ENCODE peak calls at places on chromosomes 12 and 14, in six cellular contexts. Y is activated CD4-positive, alpha-beta T cell treated with anti-CD3 and anti-CD28 coated beads for 24 hours; T is germinal center; V is CD8-positive, alpha-beta T cell; B is NCI-H345; D is endothelial cell. F is an unnamed sample.

GRCh38 chr12:107912421-107913004 is 138.0 kb downstream of the ASCL4 start:
- DNase-seq in Y (peak), T (peak), V (peak), B (peak), D (peak), F (peak)

GRCh38 chr12:126668538-126668937 is 1598.4 kb upstream of the TMEM132C start:
- DNase-seq in Y (no peak), T (no peak), V (no peak), B (peak), D (no peak), F (no peak)

GRCh38 chr12:117089463-117089862 is 9.8 kb downstream of the TESC start:
- DNase-seq in Y (no peak), T (no peak), V (no peak), B (no peak), D (no peak), F (no peak)

GRCh38 chr14:96297000-96297399 is 41.0 kb downstream of the BDKRB1 start:
- DNase-seq in Y (no peak), T (no peak), V (no peak), B (peak), D (no peak), F (no peak)

GRCh38 chr12:18428416-18428815 is 167.1 kb downstream of the PIK3C2G start:
- DNase-seq in Y (no peak), T (no peak), V (no peak), B (no peak), D (no peak), F (no peak)

GRCh38 chr14:23316300-23316699 is 5.0 kb upstream of the PABPN1 start:
- DNase-seq in Y (no peak), T (no peak), V (no peak), B (no peak), D (no peak), F (no peak)

GRCh38 chr12:70985850-70986249 is 65.3 kb upstream of the PTPRR start:
- DNase-seq in Y (no peak), T (no peak), V (no peak), B (no peak), D (no peak), F (no peak)

GRCh38 chr14:20179218-20179617 is 11.5 kb upstream of the OR11G2 start:
- DNase-seq in Y (no peak), T (no peak), V (no peak), B (no peak), D (no peak), F (no peak)

GRCh38 chr12:109583733-109584132 is 10.1 kb downstream of the MVK start:
- DNase-seq in Y (no peak), T (no peak), V (no peak), B (no peak), D (no peak), F (no peak)

GRCh38 chr14:37150414-37150813 is 22.0 kb downstream of the SLC25A21 start:
- DNase-seq in Y (no peak), T (no peak), V (no peak), B (peak), D (no peak), F (no peak)

GRCh38 chr14:26873556-26873955 is 275.7 kb upstream of the NOVA1 start:
- DNase-seq in Y (no peak), T (no peak), V (no peak), B (no peak), D (no peak), F (no peak)

GRCh38 chr14:104235686-104236085 is 97.3 kb downstream of the KIF26A start:
- DNase-seq in Y (no peak), T (no peak), V (no peak), B (no peak), D (no peak), F (no peak)

GRCh38 chr14:37019488-37019887 is 152.9 kb downstream of the SLC25A21 start:
- DNase-seq in Y (no peak), T (no peak), V (no peak), B (no peak), D (no peak), F (no peak)

GRCh38 chr12:117092511-117092780 is 6.8 kb downstream of the TESC start:
- DNase-seq in Y (no peak), T (no peak), V (no peak), B (no peak), D (no peak), F (no peak)

GRCh38 chr14:105479438-105480164 is 5.0 kb downstream of the CRIP2 start:
- DNase-seq in Y (no peak), T (no peak), V (no peak), B (peak), D (no peak), F (no peak)

GRCh38 chr14:75223664-75224154 is 47.3 kb upstream of the TMED10 start:
- DNase-seq in Y (no peak), T (peak), V (no peak), B (no peak), D (peak), F (no peak)

F was measured in stimulated activated CD4-positive, alpha-beta T cell treated with anti-CD3 and anti-CD28 coated beads, TNF-alpha, amount 100 ng/mL, for 4 hours.